ENCODE peak calls at places on chromosomes 6 and 20, in nine cellular contexts. One of them, this sample, is unnamed. For H3K4me1, the result is how much of the 10 kb centered on the place peaks cover.

GRCh38 chr6:156778615-156779205 is 1.5 kb downstream of the ARID1B start:
- DNase-seq in esophagus squamous epithelium: no peak
- DNase-seq in fibroblast of lung: peak
- DNase-seq in transverse colon: peak
- DNase-seq in heart left ventricle: peak
- DNase-seq in astrocyte: no peak
- DNase-seq in gastrocnemius medialis: peak
- DNase-seq in HCT116: no peak
- DNase-seq in hepatocyte: peak
- DNase-seq in this sample: no peak

GRCh38 chr6:149032599-149033405 is 284.7 kb upstream of the TAB2 start:
- DNase-seq in esophagus squamous epithelium: no peak
- DNase-seq in fibroblast of lung: peak
- DNase-seq in transverse colon: no peak
- DNase-seq in heart left ventricle: no peak
- DNase-seq in astrocyte: peak
- DNase-seq in gastrocnemius medialis: no peak
- DNase-seq in HCT116: no peak
- DNase-seq in hepatocyte: no peak
- DNase-seq in this sample: no peak

GRCh38 chr20:62557425-62557824 is 81.6 kb upstream of the GATA5 start:
- DNase-seq in esophagus squamous epithelium: no peak
- DNase-seq in fibroblast of lung: no peak
- DNase-seq in transverse colon: no peak
- DNase-seq in heart left ventricle: no peak
- DNase-seq in astrocyte: no peak
- DNase-seq in gastrocnemius medialis: no peak
- DNase-seq in HCT116: peak
- DNase-seq in hepatocyte: no peak
- DNase-seq in this sample: no peak

GRCh38 chr20:23225407-23226060 is 125.1 kb upstream of the NXT1 start:
- DNase-seq in esophagus squamous epithelium: no peak
- DNase-seq in fibroblast of lung: peak
- DNase-seq in transverse colon: peak
- DNase-seq in heart left ventricle: no peak
- DNase-seq in astrocyte: peak
- DNase-seq in gastrocnemius medialis: peak
- DNase-seq in HCT116: no peak
- DNase-seq in hepatocyte: peak
- DNase-seq in this sample: peak

GRCh38 chr20:10352934-10353866 is 80.8 kb downstream of the MKKS start:
- DNase-seq in esophagus squamous epithelium: no peak
- DNase-seq in fibroblast of lung: peak
- DNase-seq in transverse colon: no peak
- DNase-seq in heart left ventricle: no peak
- DNase-seq in astrocyte: peak
- DNase-seq in gastrocnemius medialis: no peak
- DNase-seq in HCT116: no peak
- DNase-seq in hepatocyte: no peak
- DNase-seq in this sample: no peak

GRCh38 chr6:127402890-127403617 is 56.1 kb downstream of the KIAA0408 start:
- DNase-seq in esophagus squamous epithelium: no peak
- DNase-seq in fibroblast of lung: no peak
- DNase-seq in transverse colon: no peak
- DNase-seq in heart left ventricle: no peak
- DNase-seq in astrocyte: no peak
- DNase-seq in gastrocnemius medialis: no peak
- DNase-seq in HCT116: no peak
- DNase-seq in hepatocyte: no peak
- DNase-seq in this sample: no peak

GRCh38 chr6:22764521-22764920 is 195.2 kb downstream of the HDGFL1 start:
- DNase-seq in esophagus squamous epithelium: no peak
- DNase-seq in fibroblast of lung: peak
- DNase-seq in transverse colon: no peak
- DNase-seq in heart left ventricle: no peak
- DNase-seq in astrocyte: peak
- DNase-seq in gastrocnemius medialis: no peak
- DNase-seq in HCT116: no peak
- DNase-seq in hepatocyte: no peak
- DNase-seq in this sample: peak

GRCh38 chr6:111770263-111771083 is 102.8 kb downstream of the FYN start:
- DNase-seq in esophagus squamous epithelium: no peak
- DNase-seq in fibroblast of lung: no peak
- DNase-seq in transverse colon: no peak
- DNase-seq in heart left ventricle: no peak
- DNase-seq in astrocyte: no peak
- DNase-seq in gastrocnemius medialis: no peak
- DNase-seq in HCT116: no peak
- DNase-seq in hepatocyte: no peak
- DNase-seq in this sample: no peak

GRCh38 chr20:41137412-41138216 is at the start of gene PLCG1:
- DNase-seq in esophagus squamous epithelium: peak
- DNase-seq in fibroblast of lung: peak
- DNase-seq in transverse colon: peak
- DNase-seq in heart left ventricle: peak
- DNase-seq in astrocyte: peak
- DNase-seq in gastrocnemius medialis: peak
- DNase-seq in HCT116: no peak
- DNase-seq in hepatocyte: peak
- DNase-seq in this sample: no peak

GRCh38 chr6:79613912-79614311 is 17.2 kb upstream of the SH3BGRL2 start:
- DNase-seq in esophagus squamous epithelium: no peak
- DNase-seq in fibroblast of lung: no peak
- DNase-seq in transverse colon: no peak
- DNase-seq in heart left ventricle: no peak
- DNase-seq in astrocyte: no peak
- DNase-seq in gastrocnemius medialis: no peak
- DNase-seq in HCT116: no peak
- DNase-seq in hepatocyte: no peak
- DNase-seq in this sample: no peak

GRCh38 chr20:52207020-52207810 is 15.6 kb upstream of the ZFP64 start:
- DNase-seq in esophagus squamous epithelium: no peak
- DNase-seq in fibroblast of lung: peak
- DNase-seq in transverse colon: no peak
- DNase-seq in heart left ventricle: no peak
- DNase-seq in astrocyte: no peak
- DNase-seq in gastrocnemius medialis: no peak
- DNase-seq in HCT116: no peak
- DNase-seq in hepatocyte: no peak
- DNase-seq in this sample: no peak
- TF ChIP-seq CTCF in esophagus squamous epithelium: no peak
- TF ChIP-seq CTCF in fibroblast of lung: no peak
- TF ChIP-seq CTCF in transverse colon: no peak
- TF ChIP-seq CTCF in heart left ventricle: no peak
- TF ChIP-seq CTCF in astrocyte: no peak
- TF ChIP-seq CTCF in gastrocnemius medialis: no peak
- TF ChIP-seq CTCF in HCT116: no peak
- TF ChIP-seq CTCF in hepatocyte: no peak
- TF ChIP-seq CTCF in this sample: no peak

GRCh38 chr6:125926711-125927110 is 29.9 kb upstream of the HINT3 start:
- DNase-seq in esophagus squamous epithelium: no peak
- DNase-seq in fibroblast of lung: no peak
- DNase-seq in transverse colon: no peak
- DNase-seq in heart left ventricle: no peak
- DNase-seq in astrocyte: no peak
- DNase-seq in gastrocnemius medialis: no peak
- DNase-seq in HCT116: no peak
- DNase-seq in hepatocyte: no peak
- DNase-seq in this sample: no peak

GRCh38 chr6:125924169-125924568 is 32.4 kb upstream of the HINT3 start:
- DNase-seq in esophagus squamous epithelium: no peak
- DNase-seq in fibroblast of lung: no peak
- DNase-seq in transverse colon: no peak
- DNase-seq in heart left ventricle: no peak
- DNase-seq in astrocyte: no peak
- DNase-seq in gastrocnemius medialis: no peak
- DNase-seq in HCT116: no peak
- DNase-seq in hepatocyte: no peak
- DNase-seq in this sample: peak

GRCh38 chr6:125924697-125925358 is 31.7 kb upstream of the HINT3 start:
- DNase-seq in esophagus squamous epithelium: no peak
- DNase-seq in fibroblast of lung: no peak
- DNase-seq in transverse colon: no peak
- DNase-seq in heart left ventricle: no peak
- DNase-seq in astrocyte: no peak
- DNase-seq in gastrocnemius medialis: no peak
- DNase-seq in HCT116: no peak
- DNase-seq in hepatocyte: no peak
- DNase-seq in this sample: no peak

GRCh38 chr6:125930810-125931418 is 25.7 kb upstream of the HINT3 start:
- DNase-seq in esophagus squamous epithelium: no peak
- DNase-seq in fibroblast of lung: no peak
- DNase-seq in transverse colon: no peak
- DNase-seq in heart left ventricle: no peak
- DNase-seq in astrocyte: no peak
- DNase-seq in gastrocnemius medialis: no peak
- DNase-seq in HCT116: no peak
- DNase-seq in hepatocyte: no peak
- DNase-seq in this sample: no peak

DNA sequence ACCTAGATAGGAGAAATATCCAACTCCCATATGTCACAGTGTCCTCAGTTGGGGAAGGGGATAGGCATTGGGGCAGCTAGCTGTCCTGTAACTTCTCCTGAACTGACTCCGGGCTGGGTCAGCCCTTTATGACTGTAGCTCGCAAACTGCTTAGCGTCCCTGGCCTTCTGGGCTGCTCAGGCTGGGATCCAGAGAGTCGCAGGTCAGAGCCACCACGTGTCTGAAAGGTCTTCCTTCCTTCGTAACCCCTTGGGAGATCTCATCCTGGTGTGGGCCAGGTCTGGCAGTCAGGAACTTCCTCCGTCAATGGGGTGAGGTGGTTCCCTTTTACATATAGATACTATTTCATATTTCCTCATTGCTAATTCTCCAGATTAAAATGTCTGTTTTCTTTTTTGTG is 28.8 kb upstream of the HINT3 start:
- DNase-seq in esophagus squamous epithelium: no peak
- DNase-seq in fibroblast of lung: no peak
- DNase-seq in transverse colon: no peak
- DNase-seq in heart left ventricle: no peak
- DNase-seq in astrocyte: no peak
- DNase-seq in gastrocnemius medialis: no peak
- DNase-seq in HCT116: no peak
- DNase-seq in hepatocyte: no peak
- DNase-seq in this sample: no peak
- H3K27ac ChIP-seq in esophagus squamous epithelium: no peak
- H3K27ac ChIP-seq in fibroblast of lung: no peak
- H3K27ac ChIP-seq in transverse colon: no peak
- H3K27ac ChIP-seq in heart left ventricle: no peak
- H3K27ac ChIP-seq in astrocyte: no peak
- H3K27ac ChIP-seq in gastrocnemius medialis: no peak
- H3K27ac ChIP-seq in HCT116: no peak
- H3K27ac ChIP-seq in hepatocyte: no peak
- H3K27ac ChIP-seq in this sample: no peak

DNA sequence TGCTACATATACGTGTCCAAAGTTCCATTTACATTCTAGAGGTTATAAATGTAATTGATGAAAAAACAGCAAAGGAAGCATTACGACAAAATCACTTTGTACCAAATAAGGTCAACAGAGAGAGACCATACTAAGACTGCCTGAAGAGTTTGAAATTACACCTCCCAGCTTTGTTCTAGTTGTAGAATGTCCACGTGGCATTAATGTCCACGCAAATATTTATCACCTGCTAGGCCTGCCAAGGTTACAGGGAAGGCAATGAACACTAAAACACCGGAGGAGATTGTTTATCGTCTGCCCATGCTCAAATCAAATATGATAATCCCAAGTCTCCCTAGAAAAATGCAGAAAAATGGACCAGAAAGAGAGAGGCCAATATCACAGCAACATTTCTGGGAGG is 6.2 kb downstream of the RALGAPA2 start:
- DNase-seq in esophagus squamous epithelium: no peak
- DNase-seq in fibroblast of lung: no peak
- DNase-seq in transverse colon: no peak
- DNase-seq in heart left ventricle: no peak
- DNase-seq in astrocyte: no peak
- DNase-seq in gastrocnemius medialis: peak
- DNase-seq in HCT116: no peak
- DNase-seq in hepatocyte: no peak
- DNase-seq in this sample: no peak
- H3K4me1 ChIP-seq in esophagus squamous epithelium: under half
- H3K4me1 ChIP-seq in fibroblast of lung: under half
- H3K4me1 ChIP-seq in transverse colon: under half
- H3K4me1 ChIP-seq in heart left ventricle: under half
- H3K4me1 ChIP-seq in astrocyte: under half
- H3K4me1 ChIP-seq in gastrocnemius medialis: half or more
- H3K4me1 ChIP-seq in HCT116: under half
- H3K4me1 ChIP-seq in hepatocyte: under half
- H3K4me1 ChIP-seq in this sample: under half

GRCh38 chr6:97215157-97215769 is 67.8 kb downstream of the MMS22L start:
- DNase-seq in esophagus squamous epithelium: no peak
- DNase-seq in fibroblast of lung: peak
- DNase-seq in transverse colon: peak
- DNase-seq in heart left ventricle: no peak
- DNase-seq in astrocyte: peak
- DNase-seq in gastrocnemius medialis: no peak
- DNase-seq in HCT116: peak
- DNase-seq in hepatocyte: peak
- DNase-seq in this sample: peak
- TF ChIP-seq CTCF in esophagus squamous epithelium: no peak
- TF ChIP-seq CTCF in fibroblast of lung: peak
- TF ChIP-seq CTCF in transverse colon: peak
- TF ChIP-seq CTCF in heart left ventricle: peak
- TF ChIP-seq CTCF in astrocyte: peak
- TF ChIP-seq CTCF in gastrocnemius medialis: no peak
- TF ChIP-seq CTCF in HCT116: peak
- TF ChIP-seq CTCF in hepatocyte: peak
- TF ChIP-seq CTCF in this sample: peak